ENCODE peak calls at places on chromosomes 2 and 18, in nine cellular contexts. U is HAP-1; Q is naive thymus-derived CD4-positive, alpha-beta T cell; Y is fibroblast of lung; H is neural progenitor cell; N is GM23338; O is BE2C; D is mucosa of descending colon; K is CD8-positive, alpha-beta T cell. V is an unnamed sample.

GRCh38 chr18:7980136-7980535 is 413.0 kb downstream of the PTPRM start:
- DNase-seq in K (no peak), O (no peak), Y (no peak), U (no peak), H (peak; percentile 27), Q (no peak), D (peak; percentile 38), N (peak; percentile 80), V (no peak)

GRCh38 chr2:238869293-238870124 is 21.6 kb downstream of the TWIST2 start:
- DNase-seq in Q (no peak), H (no peak), D (no peak), Y (peak; percentile 52), U (no peak), O (no peak), N (no peak), K (no peak), V (no peak)

GRCh38 chr2:71466301-71467179 is 13.2 kb downstream of the DYSF start:
- DNase-seq in O (peak; percentile 13), Q (no peak), D (no peak), K (no peak), N (peak; percentile 64), U (no peak), H (peak; percentile 74), Y (peak; percentile 48), V (no peak)

GRCh38 chr2:173271825-173272224 is 82.8 kb upstream of the CDCA7 start:
- DNase-seq in N (no peak), D (no peak), H (peak; percentile 35), O (no peak), Y (no peak), Q (no peak), U (no peak), K (no peak), V (no peak)

GRCh38 chr2:86201951-86202692 is 2.9 kb downstream of the MRPL35 start:
- DNase-seq in Q (no peak), Y (peak; percentile 35), U (peak; percentile 59), N (peak; percentile 41), H (no peak), O (no peak), D (no peak), K (no peak), V (peak; percentile 73)

GRCh38 chr2:235903803-235904637 is 264.2 kb downstream of the GBX2 start:
- DNase-seq in K (no peak), N (peak; percentile 26), O (no peak), H (peak; percentile 21), Q (no peak), D (no peak), Y (no peak), U (no peak), V (no peak)

GRCh38 chr2:7043689-7044088 is 126.5 kb downstream of the RNF144A start:
- DNase-seq in O (no peak), Y (no peak), U (no peak), K (no peak), H (no peak), N (no peak), Q (no peak), D (no peak), V (no peak)

GRCh38 chr2:231126123-231126522 is 1.3 kb upstream of the HTR2B start:
- DNase-seq in Y (no peak), K (no peak), D (no peak), H (no peak), Q (no peak), U (no peak), N (no peak), O (no peak), V (no peak)

GRCh38 chr2:45154144-45154543 is 144.9 kb upstream of the SIX2 start:
- DNase-seq in U (no peak), H (no peak), D (no peak), Q (no peak), Y (no peak), K (no peak), N (no peak), O (peak; percentile 23), V (no peak)

GRCh38 chr2:222745836-222746559 is 74.5 kb downstream of the MOGAT1 start:
- DNase-seq in O (no peak), Q (no peak), D (no peak), H (no peak), U (no peak), K (no peak), Y (peak; percentile 71), N (no peak), V (no peak)

GRCh38 chr2:178344121-178344520 is 106.9 kb downstream of the PRKRA start:
- DNase-seq in H (no peak), U (no peak), Y (no peak), K (no peak), Q (no peak), O (no peak), D (no peak), N (no peak), V (no peak)

GRCh38 chr2:240024766-240025165 is 376 bp downstream of the NDUFA10 start:
- DNase-seq in N (peak; percentile 39), O (no peak), Y (no peak), Q (no peak), K (peak; percentile 25), H (peak; percentile 26), D (peak; percentile 22), U (no peak), V (peak; percentile 33)

GRCh38 chr18:33052886-33053285 is 280.1 kb upstream of the KLHL14 start:
- DNase-seq in K (no peak), D (no peak), Y (no peak), U (no peak), O (no peak), Q (no peak), H (no peak), N (no peak), V (no peak)

GRCh38 chr2:176110975-176111663 is 4.0 kb downstream of the HOXD11 start:
- DNase-seq in H (peak; percentile 88), N (peak; percentile 94), D (peak; percentile 75), Y (peak; percentile 38), U (no peak), K (no peak), O (peak; percentile 66), Q (no peak), V (peak; percentile 74)

GRCh38 chr18:59873616-59874015 is 26.2 kb upstream of the PMAIP1 start:
- DNase-seq in D (no peak), H (no peak), Y (no peak), O (no peak), Q (no peak), K (no peak), U (no peak), N (no peak), V (no peak)

GRCh38 chr18:48575658-48576453 is 37.0 kb downstream of the CTIF start:
- DNase-seq in U (no peak), N (no peak), Q (no peak), O (no peak), D (no peak), K (no peak), Y (peak; percentile 64), H (no peak), V (no peak)

GRCh38 chr2:16684676-16685339 is 19.2 kb upstream of the CYRIA start:
- DNase-seq in D (no peak), H (no peak), O (no peak), U (no peak), K (no peak), Q (no peak), Y (no peak), N (no peak), V (no peak)
- H3K36me3 ChIP-seq in D (no peaks in the 10 kb centered on the region), H (no peaks in the 10 kb centered on the region), O (no peaks in the 10 kb centered on the region), U (no peaks in the 10 kb centered on the region), K (no peaks in the 10 kb centered on the region), Q (no peaks in the 10 kb centered on the region), Y (no peaks in the 10 kb centered on the region), N (no peaks in the 10 kb centered on the region), V (no peaks in the 10 kb centered on the region)

GRCh38 chr2:36173760-36174362 is 181.7 kb upstream of the CRIM1 start:
- DNase-seq in K (no peak), N (no peak), Y (no peak), U (no peak), O (no peak), D (no peak), H (no peak), Q (no peak), V (no peak)
- H3K36me3 ChIP-seq in K (no peaks in the 10 kb centered on the region), N (no peaks in the 10 kb centered on the region), Y (no peaks in the 10 kb centered on the region), U (no peaks in the 10 kb centered on the region), O (no peaks in the 10 kb centered on the region), D (no peaks in the 10 kb centered on the region), H (no peaks in the 10 kb centered on the region), Q (no peaks in the 10 kb centered on the region), V (no peaks in the 10 kb centered on the region)

GRCh38 chr2:158695287-158695686 is 99.8 kb upstream of the DAPL1 start:
- DNase-seq in U (no peak), K (no peak), H (no peak), Y (no peak), O (no peak), D (no peak), Q (no peak), N (no peak), V (no peak)

GRCh38 chr2:158691619-158692018 is 103.5 kb upstream of the DAPL1 start:
- DNase-seq in K (no peak), Q (no peak), D (no peak), N (no peak), H (no peak), U (no peak), Y (no peak), O (no peak), V (no peak)

GRCh38 chr2:158690823-158691222 is 104.3 kb upstream of the DAPL1 start:
- DNase-seq in O (no peak), U (no peak), Q (no peak), N (no peak), Y (no peak), K (no peak), D (no peak), H (no peak), V (no peak)

GRCh38 chr2:158692372-158693103 is 102.6 kb upstream of the DAPL1 start:
- DNase-seq in N (no peak), K (no peak), U (no peak), D (no peak), H (no peak), Y (no peak), O (no peak), Q (no peak), V (no peak)

DNA sequence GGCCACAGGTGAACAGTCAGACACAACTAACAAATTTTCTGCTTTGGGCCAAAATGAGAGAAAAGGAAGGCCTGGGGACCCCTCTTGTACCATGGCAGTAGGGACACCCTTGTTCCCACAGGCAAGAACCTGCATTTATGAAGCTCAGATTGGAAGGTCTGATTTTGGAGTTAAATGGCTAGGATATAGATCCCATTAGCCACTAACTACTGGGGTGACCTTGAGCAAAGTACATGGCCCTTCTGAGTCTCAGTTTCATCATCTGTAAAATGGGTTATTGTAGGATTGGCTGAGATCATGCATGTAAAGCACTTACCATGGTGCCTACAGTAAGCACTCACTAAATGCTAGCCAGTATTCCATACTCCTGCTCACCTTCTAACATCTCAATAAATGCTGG is 101.6 kb upstream of the DAPL1 start:
- DNase-seq in Q (no peak), H (no peak), U (no peak), K (no peak), O (no peak), N (no peak), Y (no peak), D (no peak), V (no peak)
- H3K36me3 ChIP-seq in Q (no peaks in the 10 kb centered on the region), H (no peaks in the 10 kb centered on the region), U (no peaks in the 10 kb centered on the region), K (no peaks in the 10 kb centered on the region), O (no peaks in the 10 kb centered on the region), N (no peaks in the 10 kb centered on the region), Y (no peaks in the 10 kb centered on the region), D (no peaks in the 10 kb centered on the region), V (no peaks in the 10 kb centered on the region)

DNA sequence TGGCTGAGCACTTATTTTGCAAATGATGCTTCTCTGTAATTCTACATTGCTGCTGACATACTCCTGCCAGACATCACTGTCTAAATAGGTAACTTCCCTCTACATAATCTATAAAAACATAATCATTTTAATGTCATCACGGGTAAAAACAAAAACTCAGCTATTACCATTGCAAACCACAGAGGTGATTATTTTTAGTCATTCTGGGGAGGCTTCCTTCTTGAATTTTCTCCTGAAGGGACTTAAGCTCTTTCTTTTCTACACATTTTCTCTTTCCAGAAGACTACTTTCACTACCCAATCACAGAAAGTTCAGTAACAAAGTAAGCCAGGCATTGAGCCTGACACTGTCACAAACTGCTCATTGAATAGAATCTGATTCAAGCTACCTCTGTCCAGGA is 40.4 kb upstream of the NFU1 start:
- DNase-seq in K (no peak), D (no peak), H (no peak), O (no peak), Q (no peak), Y (no peak), N (no peak), U (no peak), V (no peak)
- H3K36me3 ChIP-seq in K (peaks cover 22% of the 10 kb centered on the region), D (no peaks in the 10 kb centered on the region), H (no peaks in the 10 kb centered on the region), O (no peaks in the 10 kb centered on the region), Q (peaks cover 78% of the 10 kb centered on the region), Y (peaks cover 2% of the 10 kb centered on the region), N (no peaks in the 10 kb centered on the region), U (no peaks in the 10 kb centered on the region), V (no peaks in the 10 kb centered on the region)